ENCODE peak calls at places on chromosomes 11 and 22, in six cellular contexts. U, N, X, H, E and V are unnamed samples.

GRCh38 chr22:20991252-20992055 is 9.4 kb downstream of the LZTR1 start:
- DNase-seq in U (no peak), N (no peak), X (no peak), H (no peak), E (no peak), V (no peak)

GRCh38 chr11:43930868-43931716 is 11.3 kb upstream of the C11orf96 start:
- DNase-seq in U (peak; percentile 44), N (no peak), X (no peak), H (no peak), E (no peak), V (no peak)

GRCh38 chr22:48345631-48346030 is 1482.0 kb downstream of the BRD1 start:
- DNase-seq in U (no peak), N (no peak), X (no peak), H (no peak), E (no peak), V (no peak)

GRCh38 chr11:17786824-17787525 is 52.4 kb downstream of the KCNC1 start:
- DNase-seq in U (peak; percentile 90), N (no peak), X (peak; percentile 85), H (no peak), E (no peak), V (peak; percentile 85)

GRCh38 chr11:78223320-78223954 is 34.7 kb downstream of the USP35 start:
- DNase-seq in U (no peak), N (no peak), X (no peak), H (no peak), E (no peak), V (no peak)

GRCh38 chr11:94895451-94895850 is 77.9 kb downstream of the CWC15 start:
- DNase-seq in U (peak; percentile 60), N (no peak), X (no peak), H (no peak), E (no peak), V (peak; percentile 36)

GRCh38 chr11:75576017-75576416 is 14.0 kb downstream of the SERPINH1 start:
- DNase-seq in U (no peak), N (no peak), X (no peak), H (no peak), E (no peak), V (no peak)

GRCh38 chr11:72665911-72666472 is 8.2 kb downstream of the PDE2A start:
- DNase-seq in U (no peak), N (no peak), X (no peak), H (no peak), E (no peak), V (no peak)

GRCh38 chr11:17743808-17744119 is 9.2 kb downstream of the KCNC1 start:
- DNase-seq in U (peak; percentile 46), N (no peak), X (no peak), H (no peak), E (no peak), V (no peak)

GRCh38 chr11:107928767-107929507 is 689 bp downstream of the RAB39A start:
- DNase-seq in U (no peak), N (peak; percentile 45), X (no peak), H (no peak), E (peak; percentile 6), V (no peak)

GRCh38 chr11:9091044-9091936 is at the start of gene SCUBE2:
- DNase-seq in U (no peak), N (peak; percentile 86), X (no peak), H (no peak), E (no peak), V (peak; percentile 54)

GRCh38 chr11:113023228-113023627 is 62.0 kb downstream of the NCAM1 start:
- DNase-seq in U (no peak), N (no peak), X (peak; percentile 61), H (no peak), E (no peak), V (no peak)

GRCh38 chr11:86916330-86916729 is 38.9 kb downstream of the FZD4 start:
- DNase-seq in U (peak; percentile 66), N (no peak), X (peak; percentile 69), H (peak; percentile 64), E (no peak), V (peak; percentile 84)

GRCh38 chr11:126840201-126840886 is 160.2 kb downstream of the KIRREL3 start:
- DNase-seq in U (no peak), N (no peak), X (no peak), H (no peak), E (no peak), V (peak; percentile 79)

GRCh38 chr11:88704505-88704904 is 361.3 kb downstream of the GRM5 start:
- DNase-seq in U (no peak), N (no peak), X (peak; percentile 12), H (no peak), E (peak; percentile 8), V (peak; percentile 16)

GRCh38 chr11:88709567-88709966 is 356.2 kb downstream of the GRM5 start:
- DNase-seq in U (no peak), N (no peak), X (peak; percentile 53), H (no peak), E (no peak), V (no peak)
- H3K36me3 ChIP-seq in U (no peaks in the 10 kb centered on the region), N (no peaks in the 10 kb centered on the region), X (no peaks in the 10 kb centered on the region), H (no peaks in the 10 kb centered on the region), E (no peaks in the 10 kb centered on the region), V (no peaks in the 10 kb centered on the region)

GRCh38 chr22:46538816-46539163 is 1.4 kb upstream of the CELSR1 start:
- DNase-seq in U (no peak), N (no peak), X (peak; percentile 78), H (no peak), E (no peak), V (peak; percentile 58)
- H3K4me3 ChIP-seq in U (peak overlapping the region; percentile 29), N (no peak overlapping the region), X (peak overlapping the region; percentile 56), H (peak overlapping the region; percentile 80), E (no peak overlapping the region), V (peak overlapping the region; percentile 69)

DNA sequence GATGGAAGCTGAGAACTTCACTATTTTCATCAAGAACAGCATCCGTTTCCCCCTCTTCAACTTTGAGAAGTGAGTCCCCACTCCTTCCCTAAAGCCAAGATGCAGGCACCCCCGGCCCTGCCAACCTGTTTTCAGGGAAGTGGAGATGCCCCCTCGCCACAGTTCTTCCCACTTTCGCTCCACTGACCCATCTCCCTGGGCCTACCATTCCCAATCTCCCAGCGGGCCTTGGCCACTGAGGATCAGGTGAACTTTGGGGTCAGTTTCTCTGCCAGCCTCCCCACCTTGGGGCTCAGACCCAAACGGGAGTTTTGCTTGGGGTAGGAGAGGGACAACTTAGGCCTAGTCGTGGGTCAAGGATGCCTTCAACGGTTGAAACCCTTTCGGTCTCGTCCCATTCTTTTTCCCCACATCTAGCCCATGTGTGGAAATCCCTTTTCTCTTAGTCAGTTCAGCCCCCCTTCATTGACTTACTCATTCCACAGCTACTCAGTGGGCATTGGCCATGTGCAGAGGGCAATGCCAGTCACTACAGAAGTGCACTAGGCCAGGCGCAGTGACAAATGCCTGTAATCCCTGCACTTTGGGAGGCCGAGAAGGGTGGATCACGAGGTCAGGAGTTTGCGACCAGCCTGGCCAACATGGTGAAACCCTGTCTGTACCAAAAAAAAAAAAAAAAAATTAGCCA is 10.6 kb downstream of the P2RX3 start:
- DNase-seq in U (no peak), N (no peak), X (no peak), H (no peak), E (no peak), V (no peak)
- H3K9ac ChIP-seq in U (no peak overlapping the region), N (no peak overlapping the region), X (no peak overlapping the region), H (no peak overlapping the region), E (no peak overlapping the region), V (no peak overlapping the region)

GRCh38 chr11:70343631-70344030 is 54.7 kb upstream of the CTTN start:
- DNase-seq in U (no peak), N (no peak), X (no peak), H (no peak), E (no peak), V (no peak)

GRCh38 chr11:70338594-70338993 is 59.7 kb upstream of the CTTN start:
- DNase-seq in U (no peak), N (no peak), X (no peak), H (no peak), E (no peak), V (no peak)

GRCh38 chr11:70341881-70342429 is 56.4 kb upstream of the CTTN start:
- DNase-seq in U (no peak), N (no peak), X (no peak), H (no peak), E (no peak), V (no peak)

GRCh38 chr11:70335511-70335910 is 62.8 kb upstream of the CTTN start:
- DNase-seq in U (no peak), N (no peak), X (no peak), H (no peak), E (no peak), V (no peak)

DNA sequence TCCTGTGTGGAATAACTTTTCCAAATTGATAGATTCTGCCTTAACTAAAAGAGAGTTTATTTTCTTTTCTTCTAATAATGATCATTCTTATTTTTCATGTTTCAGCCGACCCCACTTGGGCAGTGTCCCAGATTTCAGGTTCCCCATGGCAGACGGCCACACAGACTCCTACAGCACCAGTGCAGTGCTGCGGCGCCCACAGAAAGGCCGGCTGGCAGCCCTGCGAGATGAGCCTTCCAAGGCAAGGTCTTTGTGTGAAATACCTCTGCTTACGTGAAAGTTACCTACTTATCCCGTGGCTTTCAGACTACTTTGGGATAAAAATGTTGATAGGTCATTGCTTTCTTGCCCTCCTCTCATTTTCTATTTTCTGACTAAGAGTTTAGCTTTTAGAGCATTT is 59.3 kb upstream of the CTTN start:
- DNase-seq in U (no peak), N (no peak), X (no peak), H (no peak), E (no peak), V (no peak)
- H3K36me3 ChIP-seq in U (peaks cover 17% of the 10 kb centered on the region), N (peaks cover 55% of the 10 kb centered on the region), X (peaks cover 33% of the 10 kb centered on the region), H (peaks cover 79% of the 10 kb centered on the region), E (peaks cover 94% of the 10 kb centered on the region), V (peaks cover 84% of the 10 kb centered on the region)

DNA sequence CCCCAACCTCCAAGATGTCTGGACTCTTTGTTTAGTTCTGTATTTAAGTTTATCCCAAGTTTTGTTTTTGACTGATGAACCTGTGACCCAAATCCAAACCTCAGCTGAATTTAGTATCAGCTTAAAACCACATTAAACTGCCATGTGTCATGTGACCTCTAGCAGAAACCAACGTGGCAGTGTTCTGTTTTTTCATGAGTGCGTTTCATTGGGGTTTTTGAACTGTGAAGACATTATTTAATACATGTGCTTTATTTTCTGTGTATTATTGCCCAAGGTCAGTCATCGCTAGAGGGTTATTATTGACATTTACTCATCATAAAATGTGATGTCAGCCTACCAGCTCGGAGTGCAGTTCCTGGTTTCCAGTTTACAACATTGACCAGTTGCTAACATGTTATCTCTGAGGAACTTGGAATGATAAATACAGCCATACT is 1.8 kb downstream of the TLCD5 start:
- DNase-seq in U (peak; percentile 46), N (no peak), X (no peak), H (no peak), E (no peak), V (no peak)
- H3K4me3 ChIP-seq in U (peak overlapping the region; percentile 73), N (no peak overlapping the region), X (no peak overlapping the region), H (no peak overlapping the region), E (no peak overlapping the region), V (peak overlapping the region; percentile 83)

DNA sequence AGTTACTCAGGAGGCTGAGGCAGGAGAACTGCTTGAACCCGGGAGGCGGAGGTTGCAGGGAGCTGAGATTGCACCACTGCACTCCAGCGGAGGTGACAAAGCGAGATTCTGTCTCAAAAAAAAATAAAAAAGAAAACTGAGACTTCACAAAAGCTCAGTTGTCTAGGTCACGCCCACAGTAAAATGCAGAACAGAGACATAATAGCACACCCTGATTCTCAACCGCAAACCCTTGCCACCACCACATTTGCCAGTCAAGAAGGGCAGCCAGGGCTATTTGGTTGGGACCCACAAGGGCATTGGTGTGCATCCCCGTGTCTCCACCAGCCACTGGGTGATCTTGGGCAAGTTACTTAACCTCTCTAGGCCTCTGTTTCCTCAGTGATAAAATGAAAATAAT is 25.4 kb downstream of the CREB3L1 start:
- DNase-seq in U (no peak), N (no peak), X (no peak), H (no peak), E (no peak), V (no peak)
- H3K9ac ChIP-seq in U (no peak overlapping the region), N (no peak overlapping the region), X (no peak overlapping the region), H (no peak overlapping the region), E (no peak overlapping the region), V (no peak overlapping the region)

GRCh38 chr11:35206616-35207015 is 67.6 kb downstream of the CD44 start:
- DNase-seq in U (no peak), N (no peak), X (no peak), H (no peak), E (no peak), V (no peak)
- H3K36me3 ChIP-seq in U (peaks cover 22% of the 10 kb centered on the region), N (peaks cover 95% of the 10 kb centered on the region), X (peaks cover 78% of the 10 kb centered on the region), H (no peaks in the 10 kb centered on the region), E (no peaks in the 10 kb centered on the region), V (peaks cover 96% of the 10 kb centered on the region)